ENCODE peak calls at places on chromosomes 1 and 21, in ten cellular contexts. Y is PC-3, C is DND-41, Q is fibroblast of lung, D is mammary epithelial cell, S is HCT116, K is IMR-90, B is mesenchymal stem cell, P is endothelial cell of umbilical vein, V is adipocyte. N is an unnamed sample.

GRCh38 chr1:13965770-13966398 is 265.9 kb downstream of the PRDM2 start:
- DNase-seq in Y (peak), C (peak), Q (peak), D (peak), S (peak), K (peak), B (peak), P (no peak), V (peak), N (peak)

GRCh38 chr1:110209715-110210603 is at the start of gene KCNC4:
- DNase-seq in Y (peak), C (peak), Q (peak), D (peak), S (peak), K (peak), B (peak), P (peak), V (peak), N (peak)

GRCh38 chr1:21307210-21307609 is 16.9 kb upstream of the ECE1 start:
- DNase-seq in Y (no peak), C (no peak), Q (no peak), D (no peak), S (no peak), K (no peak), B (peak), P (no peak), V (no peak), N (no peak)

GRCh38 chr1:202076050-202076511 is 46.6 kb upstream of the GPR37L1 start:
- DNase-seq in Y (no peak), C (no peak), Q (peak), D (no peak), S (no peak), K (no peak), B (peak), P (no peak), V (no peak), N (no peak)

GRCh38 chr1:41319106-41319755 is 42.0 kb upstream of the FOXO6 start:
- DNase-seq in Y (no peak), C (no peak), Q (no peak), D (no peak), S (no peak), K (no peak), B (no peak), P (no peak), V (no peak), N (no peak)

GRCh38 chr1:212958175-212958574 is 7.8 kb downstream of the VASH2 start:
- DNase-seq in Y (no peak), C (peak), Q (peak), D (no peak), S (no peak), K (peak), B (peak), P (no peak), V (no peak), N (no peak)

GRCh38 chr1:60298290-60298689 is 224.7 kb upstream of the C1orf87 start:
- DNase-seq in Y (no peak), C (no peak), Q (no peak), D (peak), S (no peak), K (no peak), B (no peak), P (no peak), V (no peak), N (no peak)

GRCh38 chr21:35232545-35233176 is 183.6 kb upstream of the RUNX1 start:
- DNase-seq in Y (peak), C (no peak), Q (peak), D (peak), S (peak), K (peak), B (peak), P (peak), V (no peak), N (no peak)

GRCh38 chr1:230255116-230255515 is 171.0 kb downstream of the PGBD5 start:
- DNase-seq in Y (no peak), C (no peak), Q (no peak), D (no peak), S (no peak), K (no peak), B (no peak), P (no peak), V (no peak), N (no peak)

GRCh38 chr1:213425631-213426030 is 374.6 kb downstream of the RPS6KC1 start:
- DNase-seq in Y (no peak), C (no peak), Q (no peak), D (no peak), S (no peak), K (no peak), B (no peak), P (no peak), V (no peak), N (no peak)

GRCh38 chr1:155093938-155094621 is 15.4 kb downstream of the EFNA3 start:
- DNase-seq in Y (peak), C (no peak), Q (peak), D (peak), S (peak), K (peak), B (peak), P (peak), V (peak), N (peak)

GRCh38 chr1:168605443-168605842 is 29.0 kb downstream of the XCL1 start:
- DNase-seq in Y (no peak), C (no peak), Q (no peak), D (no peak), S (no peak), K (no peak), B (no peak), P (no peak), V (no peak), N (no peak)

GRCh38 chr1:61181016-61181560 is 98.7 kb downstream of the NFIA start:
- DNase-seq in Y (no peak), C (no peak), Q (no peak), D (no peak), S (no peak), K (no peak), B (no peak), P (no peak), V (no peak), N (no peak)

GRCh38 chr1:95023399-95024050 is 49.2 kb downstream of the ALG14 start:
- DNase-seq in Y (peak), C (no peak), Q (peak), D (peak), S (no peak), K (peak), B (peak), P (peak), V (peak), N (no peak)

GRCh38 chr1:223704921-223705878 is 7.1 kb upstream of the CAPN2 start:
- DNase-seq in Y (peak), C (no peak), Q (peak), D (no peak), S (no peak), K (peak), B (peak), P (peak), V (peak), N (no peak)

GRCh38 chr1:33048426-33048825 is 11.7 kb upstream of the AK2 start:
- DNase-seq in Y (no peak), C (no peak), Q (no peak), D (no peak), S (no peak), K (no peak), B (no peak), P (no peak), V (no peak), N (no peak)

DNA sequence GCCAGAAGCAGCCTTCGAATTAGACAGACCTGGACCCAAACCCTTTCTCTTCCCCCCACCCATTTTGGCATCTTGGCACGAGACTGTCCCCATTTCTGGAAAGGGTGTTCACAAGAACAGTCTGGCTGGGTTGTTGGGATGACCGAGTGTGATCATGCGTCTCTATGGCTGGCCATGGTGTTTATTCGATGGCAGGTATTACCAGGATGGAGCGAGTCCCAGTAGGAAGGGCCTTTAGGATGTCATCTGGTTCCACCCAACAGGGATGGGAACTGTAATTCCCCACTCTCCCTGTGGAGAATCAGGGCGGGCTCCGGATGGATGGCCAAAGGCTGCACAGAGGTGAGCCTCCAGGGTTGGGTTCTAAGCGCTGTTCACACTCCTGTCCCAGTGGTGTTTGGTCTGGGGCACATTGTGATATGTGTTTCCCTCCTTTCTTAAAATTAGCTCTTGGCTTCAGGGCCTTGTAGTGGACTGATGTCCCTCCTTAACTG is 33.4 kb upstream of the ATP5PO start:
- DNase-seq in Y (no peak), C (no peak), Q (no peak), D (no peak), S (no peak), K (no peak), B (no peak), P (no peak), V (no peak), N (no peak)
- H3K9ac ChIP-seq in Y (no peak), C (peak), Q (no peak), D (no peak), S (no peak), K (peak), B (peak), P (no peak), V (no peak), N (no peak)

DNA sequence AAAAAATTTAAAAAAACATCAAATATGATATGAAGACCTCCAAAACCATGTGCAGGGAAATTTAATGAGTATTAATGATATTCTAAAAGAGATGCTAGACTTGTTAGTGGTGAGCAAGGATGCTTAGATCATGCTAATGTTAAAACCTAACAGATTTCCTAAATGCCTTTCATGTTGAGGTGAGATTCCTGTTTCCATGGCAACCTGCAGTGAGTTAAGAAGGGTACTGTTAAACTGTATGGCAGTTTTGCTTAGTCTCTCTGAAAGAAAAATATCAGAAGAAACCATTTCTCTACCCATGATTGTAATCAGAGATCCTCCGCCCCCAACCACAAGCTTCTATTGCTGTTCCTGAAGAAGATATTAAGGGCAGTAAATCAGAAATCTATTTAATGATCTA is 321.6 kb upstream of the LRRC7 start:
- DNase-seq in Y (no peak), C (no peak), Q (no peak), D (no peak), S (no peak), K (no peak), B (no peak), P (no peak), V (no peak), N (no peak)
- H3K9ac ChIP-seq in Y (no peak), C (no peak), Q (no peak), D (no peak), S (no peak), K (no peak), B (no peak), P (no peak), V (no peak), N (no peak)

DNA sequence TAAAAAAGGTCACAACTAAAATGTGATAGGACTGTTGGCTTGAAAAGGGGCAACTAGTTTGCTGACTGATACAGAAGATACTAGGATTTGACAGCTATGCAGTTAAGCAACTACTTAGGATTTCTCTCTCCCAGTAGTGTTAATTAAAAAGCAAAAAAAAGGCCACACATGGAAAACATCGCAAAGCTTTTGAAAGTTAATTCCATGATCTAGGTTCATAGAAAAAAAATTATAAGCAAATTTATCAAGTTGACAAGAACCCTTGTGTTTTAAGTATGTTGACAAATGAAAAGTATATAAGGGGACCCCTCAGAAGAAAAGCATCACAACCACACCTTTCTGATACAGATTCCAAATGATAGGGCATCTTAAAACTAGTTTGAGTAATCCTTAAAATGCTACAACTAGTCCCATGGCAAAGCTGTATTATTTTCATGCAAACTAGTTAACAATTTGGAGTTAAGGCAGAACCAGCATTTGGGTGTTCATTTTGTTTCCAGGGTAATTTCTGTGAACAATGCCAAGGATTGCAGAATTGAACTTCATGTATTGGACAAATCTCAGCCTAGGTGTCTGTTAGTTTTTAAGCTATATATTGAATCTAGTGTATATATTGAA is 4.1 kb downstream of the PNRC2 start:
- DNase-seq in Y (no peak), C (no peak), Q (no peak), D (no peak), S (no peak), K (no peak), B (no peak), P (no peak), V (no peak), N (no peak)
- H3K9ac ChIP-seq in Y (no peak), C (no peak), Q (no peak), D (no peak), S (no peak), K (no peak), B (peak), P (no peak), V (peak), N (peak)

DNA sequence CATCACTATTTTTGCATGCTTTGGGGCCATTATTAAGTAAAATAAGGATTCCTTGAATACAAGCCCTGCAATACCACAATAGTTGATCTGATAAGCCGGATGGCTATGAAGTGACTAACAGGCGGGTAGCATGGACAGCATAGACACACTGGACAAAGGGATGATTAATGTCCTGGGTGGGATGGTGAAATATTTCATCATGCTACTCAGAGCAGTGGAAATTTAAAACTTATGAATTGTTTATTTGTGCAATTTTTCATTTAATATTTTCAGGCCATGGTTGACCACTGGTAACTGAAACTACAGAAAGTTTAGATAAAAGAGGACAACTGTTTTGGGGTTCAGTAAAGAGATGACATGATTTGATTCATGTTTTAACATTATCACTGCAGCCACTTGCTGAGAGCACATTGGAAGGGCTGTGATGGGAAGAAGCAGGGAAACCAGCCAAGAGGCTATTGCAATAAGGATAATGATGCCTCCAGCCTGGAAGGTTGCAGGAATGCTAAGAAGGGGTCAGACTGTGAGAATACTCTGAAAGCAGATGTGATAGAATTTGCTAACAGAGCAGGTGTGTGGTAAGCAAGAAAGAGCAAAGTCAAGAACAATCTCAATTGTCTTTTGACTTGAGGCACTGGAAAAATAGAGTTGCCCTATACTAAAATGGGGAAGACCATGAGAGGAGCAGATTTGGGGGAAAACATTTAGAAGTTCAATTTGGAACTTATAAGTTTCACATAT is 62.5 kb upstream of the TNFSF4 start:
- DNase-seq in Y (peak), C (no peak), Q (peak), D (peak), S (peak), K (peak), B (peak), P (peak), V (peak), N (no peak)
- H3K9ac ChIP-seq in Y (peak), C (no peak), Q (no peak), D (peak), S (no peak), K (no peak), B (no peak), P (no peak), V (no peak), N (no peak)

GRCh38 chr21:39451332-39452206 is at the start of gene SH3BGR:
- DNase-seq in Y (peak), C (no peak), Q (peak), D (peak), S (no peak), K (no peak), B (no peak), P (no peak), V (peak), N (no peak)

GRCh38 chr21:39453571-39454179 is 1.9 kb downstream of the SH3BGR start:
- DNase-seq in Y (no peak), C (no peak), Q (no peak), D (no peak), S (no peak), K (no peak), B (no peak), P (no peak), V (no peak), N (no peak)

GRCh38 chr21:39454949-39455668 is 3.3 kb downstream of the SH3BGR start:
- DNase-seq in Y (no peak), C (no peak), Q (no peak), D (no peak), S (no peak), K (no peak), B (no peak), P (no peak), V (no peak), N (no peak)

GRCh38 chr21:39452965-39453332 is 1.2 kb downstream of the SH3BGR start:
- DNase-seq in Y (no peak), C (no peak), Q (no peak), D (no peak), S (no peak), K (no peak), B (no peak), P (no peak), V (peak), N (no peak)

DNA sequence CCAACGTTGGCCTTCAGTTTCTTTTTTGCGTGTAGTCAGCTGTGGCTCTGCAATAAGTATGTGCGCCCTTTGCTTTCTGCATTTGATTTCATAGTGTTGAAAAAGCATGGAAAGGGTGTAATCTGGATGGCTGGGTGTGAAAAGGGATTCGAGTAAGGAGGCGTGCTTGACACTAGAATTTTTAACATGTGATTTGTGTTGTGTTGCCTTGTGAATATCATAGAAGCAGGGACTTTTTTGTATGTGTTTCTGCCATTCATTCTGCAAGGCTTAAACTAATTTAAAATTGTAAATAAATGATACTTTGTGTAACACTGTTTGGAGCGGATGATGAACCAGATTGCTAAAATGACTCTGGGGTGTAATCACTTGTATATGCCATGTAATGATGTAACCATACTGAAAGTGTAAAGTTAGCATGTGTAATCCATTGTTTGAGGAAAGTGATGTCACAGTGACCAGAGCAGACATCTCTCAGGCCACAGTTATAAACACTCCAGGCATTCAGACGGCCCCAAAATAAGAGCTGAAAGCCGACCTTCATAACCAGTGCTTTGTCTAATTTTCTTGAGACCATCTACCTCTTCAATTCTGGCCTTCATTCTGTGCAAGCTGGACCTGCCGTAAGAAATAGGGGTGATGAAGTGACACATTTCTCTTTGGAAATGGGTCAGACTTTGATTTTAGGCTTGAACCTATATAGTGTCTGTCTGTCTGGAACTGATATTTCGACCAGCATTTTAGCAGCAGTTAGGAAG is 616 bp downstream of the SH3BGR start:
- DNase-seq in Y (no peak), C (no peak), Q (peak), D (peak), S (no peak), K (peak), B (peak), P (no peak), V (peak), N (no peak)
- H3K9ac ChIP-seq in Y (no peak), C (no peak), Q (no peak), D (no peak), S (no peak), K (no peak), B (peak), P (no peak), V (no peak), N (no peak)

DNA sequence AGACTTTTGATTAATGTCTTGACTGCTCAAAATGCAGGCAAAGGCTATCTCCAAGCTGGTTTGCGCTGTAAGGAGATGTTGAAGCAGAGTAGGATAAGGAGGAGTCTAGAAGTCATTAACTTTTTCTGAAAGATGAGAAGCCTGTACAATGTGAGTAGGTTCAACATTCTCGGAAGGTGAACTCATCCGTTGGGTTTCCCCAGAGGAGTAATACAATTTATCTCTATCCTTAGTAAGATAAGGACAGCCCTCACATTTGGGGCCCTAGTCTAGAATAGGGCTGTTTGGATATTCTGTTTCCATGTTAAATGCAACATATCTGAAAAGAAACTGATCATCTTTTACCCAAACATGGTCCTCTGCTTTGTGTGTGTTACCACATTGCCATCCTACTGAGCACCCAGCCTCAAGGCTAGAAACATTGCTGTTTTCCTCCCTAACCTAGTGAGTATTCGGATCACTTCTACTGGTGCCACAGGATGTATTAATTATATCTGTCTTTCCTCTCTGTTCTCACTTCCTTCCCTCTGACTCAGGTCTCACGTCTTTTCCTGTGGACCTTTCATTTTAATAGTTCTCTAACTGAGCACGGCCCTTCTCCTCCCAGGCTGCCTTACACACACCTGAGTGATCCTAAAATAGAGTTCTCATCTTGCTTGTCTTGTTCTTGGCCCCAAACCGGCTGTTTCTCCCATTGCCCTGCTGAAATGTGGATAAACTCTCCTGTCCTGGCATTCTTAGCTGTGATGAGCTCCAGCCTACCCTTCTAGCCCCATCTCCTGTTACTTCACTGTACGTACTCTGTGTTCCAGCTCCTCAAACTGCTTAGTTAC is 91.6 kb downstream of the CDC14A start:
- DNase-seq in Y (peak), C (no peak), Q (peak), D (no peak), S (no peak), K (peak), B (peak), P (peak), V (peak), N (peak)
- H3K9ac ChIP-seq in Y (no peak), C (no peak), Q (no peak), D (no peak), S (no peak), K (no peak), B (no peak), P (peak), V (no peak), N (peak)